ENCODE peak calls at places on chromosome 2, in four cellular contexts. Y, A, S and T are unnamed samples.
A peak's percentile ranks its signal among the peaks of the same experiment; 100 is the strongest.

GRCh38 chr2:101619191-101619591 is 78.3 kb upstream of the MAP4K4 start:
- DNase-seq in Y (no peak), A (no peak), S (no peak), T (no peak)

GRCh38 chr2:177703159-177703558 is 310.6 kb downstream of the AGPS start:
- DNase-seq in Y (no peak), A (no peak), S (no peak), T (no peak)

GRCh38 chr2:120239488-120240287 is 13.0 kb upstream of the RALB start:
- DNase-seq in Y (no peak), A (no peak), S (peak; percentile 71), T (no peak)

GRCh38 chr2:27591745-27592144 is 8.9 kb downstream of the ZNF512 start:
- DNase-seq in Y (no peak), A (no peak), S (no peak), T (no peak)

GRCh38 chr2:28063492-28063962 is 173.0 kb downstream of the BABAM2 start:
- DNase-seq in Y (no peak), A (no peak), S (no peak), T (no peak)

GRCh38 chr2:239967244-239968036 is 57.7 kb downstream of the NDUFA10 start:
- DNase-seq in Y (no peak), A (no peak), S (no peak), T (no peak)

GRCh38 chr2:161312996-161313395 is 4.8 kb downstream of the PSMD14 start:
- DNase-seq in Y (no peak), A (no peak), S (no peak), T (no peak)

GRCh38 chr2:41409328-41409727 is 638.5 kb upstream of the PKDCC start:
- DNase-seq in Y (no peak), A (no peak), S (peak; percentile 35), T (no peak)

GRCh38 chr2:28663359-28663758 is 88.3 kb upstream of the PPP1CB start:
- DNase-seq in Y (no peak), A (no peak), S (no peak), T (no peak)

GRCh38 chr2:15730545-15731212 is 139.0 kb downstream of the DDX1 start:
- DNase-seq in Y (no peak), A (peak; percentile 89), S (no peak), T (no peak)

GRCh38 chr2:224847431-224847830 is 131.3 kb upstream of the CCDC195 start:
- DNase-seq in Y (no peak), A (no peak), S (no peak), T (no peak)

GRCh38 chr2:140436956-140437355 is 1656.8 kb upstream of the NXPH2 start:
- DNase-seq in Y (no peak), A (no peak), S (peak; percentile 8), T (no peak)

GRCh38 chr2:74587664-74588277 is 33.3 kb downstream of the DOK1 start:
- DNase-seq in Y (peak; percentile 67), A (no peak), S (peak; percentile 82), T (peak; percentile 72)

GRCh38 chr2:190841707-190842505 is 38.7 kb upstream of the GLS start:
- DNase-seq in Y (no peak), A (no peak), S (no peak), T (no peak)

GRCh38 chr2:208970070-208970469 is 453.8 kb upstream of the MAP2 start:
- DNase-seq in Y (no peak), A (no peak), S (no peak), T (no peak)

GRCh38 chr2:133326651-133327397 is 241.4 kb downstream of the NCKAP5 start:
- DNase-seq in Y (no peak), A (no peak), S (peak; percentile 16), T (no peak)

GRCh38 chr2:132923787-132924186 is 253.8 kb upstream of the LYPD1 start:
- DNase-seq in Y (no peak), A (no peak), S (no peak), T (no peak)

GRCh38 chr2:70104231-70105111 is 17.2 kb downstream of the PCBP1 start:
- DNase-seq in Y (no peak), A (no peak), S (peak; percentile 67), T (peak; percentile 37)

GRCh38 chr2:109635426-109636289 is 21.5 kb downstream of the SOWAHC start:
- DNase-seq in Y (no peak), A (no peak), S (no peak), T (no peak)

GRCh38 chr2:197011777-197012641 is 85.5 kb upstream of the PGAP1 start:
- DNase-seq in Y (peak; percentile 36), A (no peak), S (peak; percentile 63), T (peak; percentile 53)

GRCh38 chr2:42971947-42972736 is 179.8 kb upstream of the HAAO start:
- DNase-seq in Y (no peak), A (peak; percentile 25), S (peak; percentile 40), T (no peak)

GRCh38 chr2:73218298-73218697 is 4.3 kb downstream of the SMYD5 start:
- DNase-seq in Y (no peak), A (no peak), S (no peak), T (no peak)

GRCh38 chr2:234161932-234162331 is 111.4 kb downstream of the SPP2 start:
- DNase-seq in Y (no peak), A (no peak), S (no peak), T (no peak)

GRCh38 chr2:12502759-12503158 is 214.0 kb upstream of the TRIB2 start:
- DNase-seq in Y (peak; percentile 7), A (no peak), S (no peak), T (no peak)

GRCh38 chr2:133591164-133591563 is 22.9 kb upstream of the NCKAP5 start:
- DNase-seq in Y (no peak), A (no peak), S (peak; percentile 7), T (no peak)

GRCh38 chr2:5231287-5231686 is 460.9 kb upstream of the SOX11 start:
- DNase-seq in Y (no peak), A (no peak), S (no peak), T (no peak)

GRCh38 chr2:236574000-236574399 is 4.4 kb downstream of the ACKR3 start:
- DNase-seq in Y (no peak), A (no peak), S (no peak), T (no peak)

GRCh38 chr2:132811148-132811915 is 141.3 kb upstream of the LYPD1 start:
- DNase-seq in Y (no peak), A (no peak), S (no peak), T (no peak)

GRCh38 chr2:227486688-227487087 is 14.7 kb downstream of the AGFG1 start:
- DNase-seq in Y (no peak), A (no peak), S (no peak), T (no peak)

GRCh38 chr2:1717129-1717528 is 27.2 kb downstream of the PXDN start:
- DNase-seq in Y (no peak), A (no peak), S (no peak), T (no peak)

GRCh38 chr2:55056024-55056521 is 5.8 kb upstream of the RTN4 start:
- DNase-seq in Y (no peak), A (no peak), S (peak; percentile 32), T (no peak)

GRCh38 chr2:58794103-58794502 is 553.0 kb upstream of the FANCL start:
- DNase-seq in Y (no peak), A (no peak), S (no peak), T (no peak)

GRCh38 chr2:54497738-54498680 is 41.9 kb downstream of the SPTBN1 start:
- DNase-seq in Y (no peak), A (no peak), S (peak; percentile 68), T (peak; percentile 25)

GRCh38 chr2:38149533-38149932 is 73.6 kb upstream of the CYP1B1 start:
- DNase-seq in Y (no peak), A (no peak), S (no peak), T (no peak)

GRCh38 chr2:219453691-219454131 is 19.1 kb downstream of the SPEG start:
- DNase-seq in Y (no peak), A (no peak), S (peak; percentile 27), T (no peak)

DNA sequence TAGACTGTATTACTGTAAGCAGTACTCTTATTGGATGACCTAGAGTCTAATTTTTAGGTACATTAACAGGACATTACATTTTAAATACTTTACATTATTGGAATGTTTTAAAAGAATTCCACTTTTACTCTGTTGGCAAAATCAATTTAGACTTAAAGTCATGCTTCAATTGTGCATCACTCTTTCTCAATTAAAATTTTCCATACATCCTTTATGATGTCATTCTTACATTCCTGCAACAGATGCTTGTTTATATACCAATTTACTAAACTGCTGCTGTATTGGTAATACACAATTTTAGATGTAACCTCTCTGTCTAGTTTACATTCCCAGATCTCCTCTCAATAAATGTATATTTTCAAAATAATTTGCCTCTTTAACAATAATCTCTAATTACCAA is 440.1 kb downstream of the ZEB2 start:
- DNase-seq in Y (no peak), A (no peak), S (no peak), T (no peak)
- H3K4me1 ChIP-seq in Y (no peaks in the 10 kb centered on the region), A (no peaks in the 10 kb centered on the region), S (no peaks in the 10 kb centered on the region), T (peaks cover 18% of the 10 kb centered on the region)

DNA sequence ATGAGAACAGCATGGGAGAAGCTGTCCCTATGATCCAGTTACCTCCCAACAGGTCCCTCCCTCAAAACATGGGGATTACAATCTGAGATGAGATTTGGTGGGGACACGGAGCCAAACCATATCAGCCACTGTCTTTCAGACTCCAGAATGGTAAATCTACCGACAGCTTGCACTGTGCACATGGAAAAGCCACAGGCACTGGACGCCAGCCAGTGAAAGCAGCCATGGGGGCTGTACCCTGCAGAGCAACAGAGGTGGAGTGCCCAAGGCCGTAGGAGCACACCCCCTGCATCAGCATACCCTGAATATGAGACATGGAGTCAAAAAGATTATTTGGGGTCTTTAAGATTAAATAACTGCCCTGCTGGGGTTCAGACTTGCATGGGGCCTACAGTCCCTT is 218.4 kb downstream of the PDE1A start:
- DNase-seq in Y (no peak), A (no peak), S (no peak), T (no peak)
- H3K36me3 ChIP-seq in Y (no peaks in the 10 kb centered on the region), A (no peaks in the 10 kb centered on the region), S (no peaks in the 10 kb centered on the region), T (no peaks in the 10 kb centered on the region)

GRCh38 chr2:163155279-163155883 is 316.8 kb upstream of the KCNH7 start:
- DNase-seq in Y (no peak), A (no peak), S (peak; percentile 54), T (peak; percentile 54)
- H3K4me1 ChIP-seq in Y (no peaks in the 10 kb centered on the region), A (no peaks in the 10 kb centered on the region), S (no peaks in the 10 kb centered on the region), T (no peaks in the 10 kb centered on the region)

GRCh38 chr2:85558160-85558559 is 3.1 kb downstream of the GGCX start:
- DNase-seq in Y (no peak), A (no peak), S (no peak), T (no peak)
- H3K36me3 ChIP-seq in Y (peaks cover 19% of the 10 kb centered on the region), A (no peaks in the 10 kb centered on the region), S (peaks cover 19% of the 10 kb centered on the region), T (peaks cover 36% of the 10 kb centered on the region)

GRCh38 chr2:71472019-71472418 is 18.7 kb downstream of the DYSF start:
- DNase-seq in Y (no peak), A (no peak), S (no peak), T (no peak)
- H3K4me1 ChIP-seq in Y (peaks cover 3% of the 10 kb centered on the region), A (no peaks in the 10 kb centered on the region), S (peaks cover 4% of the 10 kb centered on the region), T (no peaks in the 10 kb centered on the region)

GRCh38 chr2:112085916-112086669 is 31.0 kb downstream of the TMEM87B start:
- DNase-seq in Y (no peak), A (no peak), S (no peak), T (no peak)
- H3K36me3 ChIP-seq in Y (peaks cover 66% of the 10 kb centered on the region), A (peaks cover 4% of the 10 kb centered on the region), S (no peaks in the 10 kb centered on the region), T (peaks cover 16% of the 10 kb centered on the region)